ENCODE peak calls at places on chromosomes 5 and 9, in eight cellular contexts. D, Q, T, H, F, X, G and S are unnamed samples.

GRCh38 chr5:16418471-16418922 is 47.1 kb downstream of the ZNF622 start:
- DNase-seq in D (no peak), Q (no peak), T (no peak), H (peak; percentile 50), F (no peak), X (no peak), G (no peak), S (no peak)

GRCh38 chr5:73940026-73940425 is 314.0 kb downstream of the ARHGEF28 start:
- DNase-seq in D (peak; percentile 31), Q (no peak), T (peak; percentile 62), H (no peak), F (no peak), X (no peak), G (no peak), S (no peak)

GRCh38 chr5:33468811-33469435 is 28.2 kb downstream of the TARS1 start:
- DNase-seq in D (no peak), Q (no peak), T (peak; percentile 35), H (no peak), F (no peak), X (no peak), G (no peak), S (no peak)

GRCh38 chr5:130762031-130762430 is 403.0 kb downstream of the HINT1 start:
- DNase-seq in D (no peak), Q (no peak), T (peak; percentile 20), H (no peak), F (no peak), X (peak; percentile 0), G (no peak), S (no peak)

GRCh38 chr5:143592648-143593047 is 189.2 kb upstream of the NR3C1 start:
- DNase-seq in D (no peak), Q (no peak), T (peak; percentile 74), H (no peak), F (no peak), X (peak; percentile 26), G (no peak), S (peak; percentile 39)

GRCh38 chr5:14861123-14861757 is 10.3 kb downstream of the ANKH start:
- DNase-seq in D (no peak), Q (no peak), T (no peak), H (no peak), F (no peak), X (no peak), G (no peak), S (no peak)

GRCh38 chr9:79877943-79878612 is 306.3 kb downstream of the TLE4 start:
- DNase-seq in D (no peak), Q (no peak), T (no peak), H (no peak), F (peak; percentile 6), X (no peak), G (no peak), S (no peak)

GRCh38 chr5:127757576-127757975 is 54.4 kb downstream of the CCDC192 start:
- DNase-seq in D (peak; percentile 50), Q (no peak), T (peak; percentile 84), H (peak; percentile 40), F (peak; percentile 78), X (peak; percentile 63), G (no peak), S (peak; percentile 31)

GRCh38 chr5:147410496-147411395 is 99.1 kb downstream of the DPYSL3 start:
- DNase-seq in D (peak; percentile 66), Q (no peak), T (no peak), H (peak; percentile 41), F (no peak), X (no peak), G (no peak), S (no peak)

GRCh38 chr9:109031241-109031640 is 17.9 kb upstream of the CTNNAL1 start:
- DNase-seq in D (peak; percentile 37), Q (no peak), T (peak; percentile 83), H (no peak), F (peak; percentile 35), X (peak; percentile 20), G (no peak), S (no peak)

GRCh38 chr9:124553738-124554137 is 46.5 kb upstream of the NR5A1 start:
- DNase-seq in D (peak; percentile 96), Q (no peak), T (peak; percentile 75), H (no peak), F (peak; percentile 21), X (peak; percentile 29), G (no peak), S (no peak)

GRCh38 chr5:124669956-124670671 is 76.3 kb downstream of the ZNF608 start:
- DNase-seq in D (peak; percentile 77), Q (no peak), T (no peak), H (no peak), F (no peak), X (no peak), G (no peak), S (no peak)

GRCh38 chr5:36177715-36178556 is 26.0 kb downstream of the SKP2 start:
- DNase-seq in D (peak; percentile 28), Q (no peak), T (peak; percentile 67), H (no peak), F (peak; percentile 58), X (peak; percentile 80), G (no peak), S (no peak)

GRCh38 chr5:174409070-174409469 is 315.3 kb upstream of the MSX2 start:
- DNase-seq in D (no peak), Q (no peak), T (no peak), H (no peak), F (peak; percentile 13), X (no peak), G (no peak), S (no peak)

GRCh38 chr5:40385544-40385943 is 294.2 kb upstream of the PTGER4 start:
- DNase-seq in D (peak; percentile 22), Q (no peak), T (peak; percentile 69), H (no peak), F (peak; percentile 99), X (no peak), G (no peak), S (no peak)

GRCh38 chr9:5586391-5586802 is 42.5 kb upstream of the RIC1 start:
- DNase-seq in D (peak; percentile 43), Q (no peak), T (peak; percentile 86), H (no peak), F (no peak), X (peak; percentile 45), G (no peak), S (peak; percentile 34)

DNA sequence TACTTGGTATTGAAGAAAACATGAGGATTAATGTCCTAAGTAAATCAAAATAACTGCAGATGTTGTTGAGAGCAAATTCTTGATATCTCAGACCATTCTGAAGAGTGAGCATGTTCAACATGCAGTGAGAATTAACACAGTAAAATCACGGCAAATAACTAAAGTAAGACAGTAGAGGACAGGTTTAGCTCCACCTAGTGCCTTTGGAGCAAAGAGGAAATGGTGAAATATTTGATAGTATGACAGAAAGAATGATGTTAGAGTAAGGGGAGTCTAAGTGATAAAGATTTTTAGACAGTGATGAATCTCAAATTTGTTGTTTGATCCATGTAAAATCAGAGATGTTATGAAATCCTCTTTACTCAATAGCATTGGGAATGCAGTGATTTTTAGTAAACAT is 424.2 kb downstream of the TMEM161B start:
- DNase-seq in D (no peak), Q (no peak), T (no peak), H (no peak), F (peak; percentile 31), X (no peak), G (no peak), S (no peak)
- TF ChIP-seq CTCF in D (no peak), Q (peak; percentile 30), T (no peak), H (no peak), F (peak; percentile 68), X (no peak), G (no peak), S (no peak)

GRCh38 chr9:29289365-29289764 is 1716.1 kb upstream of the C9orf72 start:
- DNase-seq in D (no peak), Q (no peak), T (no peak), H (no peak), F (no peak), X (no peak), G (no peak), S (no peak)
- TF ChIP-seq CTCF in D (no peak), Q (no peak), T (no peak), H (no peak), F (no peak), X (no peak), G (no peak), S (no peak)

DNA sequence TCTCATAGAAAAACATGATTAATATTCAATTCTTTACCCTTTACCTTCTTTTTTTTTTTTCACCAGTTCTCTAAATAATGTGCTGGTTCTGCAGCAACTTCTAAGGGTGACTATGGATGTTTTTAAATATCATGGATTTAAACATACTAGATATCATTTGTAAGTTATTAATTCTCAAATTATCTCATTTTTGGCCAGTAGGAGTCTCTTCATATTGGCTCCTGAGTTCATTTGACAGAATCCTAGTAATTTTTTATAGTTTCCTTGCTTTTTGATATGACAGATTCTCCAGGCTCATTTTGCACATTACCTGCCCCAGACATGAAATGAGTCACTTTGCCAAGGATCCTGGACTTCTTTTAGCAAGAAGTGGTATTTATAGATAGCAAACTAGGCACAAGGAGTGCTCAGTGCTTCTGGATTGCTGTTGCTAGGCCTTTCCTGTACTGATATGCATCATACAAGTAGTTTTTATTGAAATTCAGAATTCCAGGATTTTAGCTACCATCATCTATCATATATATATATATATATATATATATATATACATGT is 201.3 kb upstream of the IL12B start:
- DNase-seq in D (no peak), Q (no peak), T (no peak), H (no peak), F (peak; percentile 36), X (no peak), G (no peak), S (no peak)
- TF ChIP-seq CTCF in D (peak; percentile 28), Q (no peak), T (peak; percentile 15), H (peak; percentile 7), F (peak; percentile 48), X (peak; percentile 35), G (no peak), S (no peak)

GRCh38 chr9:117073539-117074336 is 341.1 kb downstream of the ASTN2 start:
- DNase-seq in D (no peak), Q (no peak), T (peak; percentile 9), H (no peak), F (peak; percentile 23), X (no peak), G (no peak), S (peak; percentile 55)
- TF ChIP-seq CTCF in D (peak; percentile 51), Q (peak; percentile 10), T (peak; percentile 35), H (peak; percentile 45), F (peak; percentile 42), X (peak; percentile 16), G (no peak), S (peak; percentile 10)

DNA sequence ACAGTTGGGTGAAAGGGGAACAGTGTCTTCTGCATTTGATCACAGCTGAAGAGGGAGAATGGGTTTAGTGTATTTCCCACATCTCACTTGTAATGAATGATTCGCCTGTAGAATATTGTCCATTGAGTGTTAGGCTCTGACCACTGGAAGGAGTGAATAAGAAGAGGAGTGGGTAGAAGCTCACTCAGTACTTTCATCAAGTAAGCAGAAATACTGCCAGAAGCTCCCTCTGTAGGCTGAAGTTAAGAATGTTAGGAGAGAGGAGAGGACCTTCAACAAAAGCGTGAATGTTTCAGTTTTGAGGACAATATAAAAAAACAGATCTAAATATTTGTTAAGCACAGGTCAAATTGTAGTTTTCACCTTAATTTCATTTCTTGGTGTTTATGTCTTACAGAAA is 27.5 kb downstream of the FSD1L start:
- DNase-seq in D (peak; percentile 57), Q (no peak), T (peak; percentile 52), H (no peak), F (peak; percentile 30), X (peak; percentile 47), G (no peak), S (no peak)
- TF ChIP-seq CTCF in D (peak; percentile 33), Q (peak; percentile 43), T (peak; percentile 44), H (peak; percentile 18), F (peak; percentile 55), X (peak; percentile 58), G (peak; percentile 34), S (no peak)

GRCh38 chr9:132489536-132489935 is 79.5 kb downstream of the CFAP77 start:
- DNase-seq in D (no peak), Q (no peak), T (no peak), H (no peak), F (no peak), X (no peak), G (no peak), S (no peak)
- TF ChIP-seq CTCF in D (no peak), Q (no peak), T (no peak), H (no peak), F (no peak), X (no peak), G (no peak), S (no peak)